ENCODE peak calls at places on chromosome 14, in ten cellular contexts. J is T follicular helper cell; D is activated T-helper 1 cell treated with anti-CD3 and anti-CD28 coated beads, Interleukin-12 subunit alpha, Interleukin-12 subunit beta, Interleukin-2, Interleukin-4 antibody, amounts not matched to agents 30 ng/mL and 10 ng/mL and 1 ng/mL, durations not matched to agents 14 hours and 24 hours and 36 hours; H is bronchial epithelial cell; O is stimulated activated CD4-positive, alpha-beta T cell treated with anti-CD3 and anti-CD28 coated beads, Interleukin-2, amount 100 ng/mL, for 48 hours; R is pancreas; P is cardiac fibroblast; X is HT1080; V is DND-41; Z is NCI-H146. A is an unnamed sample.

GRCh38 chr14:103382375-103382774 is 2.8 kb upstream of the MARK3 start:
- DNase-seq in D (no peak), R (no peak), X (peak; percentile 72), V (no peak), H (peak; percentile 82), P (peak; percentile 72), J (no peak), O (no peak), Z (no peak), A (no peak)

GRCh38 chr14:90523544-90523943 is 126.7 kb downstream of the CALM1 start:
- DNase-seq in O (no peak), P (peak; percentile 61), J (no peak), X (peak; percentile 61), V (no peak), R (no peak), H (peak; percentile 39), Z (no peak), D (no peak), A (no peak)

GRCh38 chr14:24334431-24335271 is at the start of gene ADCY4:
- DNase-seq in Z (no peak), O (no peak), H (no peak), V (no peak), R (peak; percentile 76), D (no peak), J (no peak), X (no peak), P (peak; percentile 18), A (no peak)

GRCh38 chr14:89621791-89622638 is 205.0 kb upstream of the FOXN3 start:
- DNase-seq in O (no peak), H (no peak), D (no peak), J (no peak), X (no peak), P (no peak), Z (no peak), R (no peak), V (no peak), A (no peak)

GRCh38 chr14:101776315-101776714 is 14.8 kb downstream of the PPP2R5C start:
- DNase-seq in O (no peak), X (no peak), J (no peak), H (no peak), P (no peak), D (no peak), V (peak; percentile 25), R (no peak), Z (no peak), A (no peak)

GRCh38 chr14:57068511-57068910 is 200.2 kb downstream of the EXOC5 start:
- DNase-seq in Z (no peak), P (no peak), O (no peak), H (no peak), X (no peak), R (no peak), J (no peak), V (no peak), D (no peak), A (no peak)

GRCh38 chr14:78950654-78951053 is 780.5 kb downstream of the NRXN3 start:
- DNase-seq in Z (no peak), D (no peak), R (no peak), H (peak; percentile 58), P (peak; percentile 56), O (no peak), J (no peak), X (peak; percentile 62), V (no peak), A (no peak)

GRCh38 chr14:69152944-69153847 is at the start of gene DCAF5:
- DNase-seq in O (peak; percentile 85), H (peak; percentile 89), D (peak; percentile 90), V (peak; percentile 95), J (peak; percentile 90), R (peak; percentile 97), Z (peak; percentile 93), X (peak; percentile 92), P (peak; percentile 92), A (peak; percentile 93)

GRCh38 chr14:103552011-103552797 is 10.3 kb downstream of the BAG5 start:
- DNase-seq in R (peak; percentile 51), H (peak; percentile 44), X (no peak), Z (no peak), O (no peak), J (no peak), P (peak; percentile 45), V (no peak), D (no peak), A (no peak)

GRCh38 chr14:61388976-61389576 is 67.7 kb downstream of the PRKCH start:
- DNase-seq in V (peak; percentile 35), R (no peak), Z (no peak), D (no peak), J (no peak), H (peak; percentile 69), P (peak; percentile 51), O (no peak), X (peak; percentile 71), A (no peak)

GRCh38 chr14:34665785-34666425 is 36.0 kb upstream of the SNX6 start:
- DNase-seq in O (no peak), J (peak; percentile 5), Z (no peak), V (peak; percentile 16), P (peak; percentile 96), X (peak; percentile 84), H (peak; percentile 84), R (no peak), D (no peak), A (no peak)

GRCh38 chr14:92948647-92949046 is 25.7 kb downstream of the CHGA start:
- DNase-seq in X (no peak), J (no peak), Z (no peak), H (no peak), O (no peak), V (no peak), P (no peak), D (no peak), R (peak; percentile 52), A (no peak)

GRCh38 chr14:65501328-65501727 is 88.8 kb downstream of the FUT8 start:
- DNase-seq in V (no peak), J (no peak), X (no peak), D (no peak), O (no peak), P (no peak), H (no peak), Z (no peak), R (no peak), A (no peak)

GRCh38 chr14:74038015-74038859 is 19.1 kb downstream of the BBOF1 start:
- DNase-seq in R (no peak), V (peak; percentile 22), X (peak; percentile 71), D (no peak), H (peak; percentile 63), J (no peak), P (peak; percentile 76), Z (peak; percentile 19), O (no peak), A (no peak)

GRCh38 chr14:67575684-67576083 is 24.4 kb downstream of the PIGH start:
- DNase-seq in P (no peak), X (peak; percentile 35), D (no peak), O (no peak), H (peak; percentile 59), J (no peak), Z (no peak), R (no peak), V (no peak), A (no peak)

GRCh38 chr14:104513641-104514046 is 65.9 kb upstream of the C14orf180 start:
- DNase-seq in X (no peak), D (no peak), H (no peak), J (no peak), V (no peak), R (no peak), O (no peak), Z (no peak), P (no peak), A (no peak)

GRCh38 chr14:67371247-67372148 is 11.4 kb downstream of the EIF2S1 start:
- DNase-seq in V (no peak), O (no peak), D (no peak), P (peak; percentile 30), X (no peak), R (no peak), H (no peak), Z (no peak), J (no peak), A (no peak)

GRCh38 chr14:55019968-55020554 is 6.8 kb downstream of the WDHD1 start:
- DNase-seq in V (no peak), X (no peak), Z (no peak), O (no peak), P (peak; percentile 27), D (no peak), R (no peak), H (no peak), J (no peak), A (no peak)

GRCh38 chr14:59356783-59357182 is 108.4 kb downstream of the GPR135 start:
- DNase-seq in J (no peak), Z (no peak), D (no peak), V (no peak), P (no peak), H (no peak), O (no peak), X (no peak), R (no peak), A (no peak)

GRCh38 chr14:68675233-68675577 is 117.7 kb downstream of the ZFP36L1 start:
- DNase-seq in H (peak; percentile 67), R (no peak), D (no peak), P (peak; percentile 61), X (peak; percentile 95), O (no peak), Z (no peak), J (no peak), V (no peak), A (no peak)

GRCh38 chr14:85572845-85573244 is 42.9 kb downstream of the FLRT2 start:
- DNase-seq in P (peak; percentile 87), J (no peak), Z (no peak), O (no peak), D (no peak), X (peak; percentile 88), H (peak; percentile 95), R (no peak), V (no peak), A (no peak)

GRCh38 chr14:104438166-104438887 is 141.2 kb upstream of the C14orf180 start:
- DNase-seq in J (no peak), R (peak; percentile 56), Z (no peak), D (no peak), V (no peak), H (no peak), P (no peak), O (no peak), X (no peak), A (no peak)

GRCh38 chr14:61091657-61092273 is 110.7 kb downstream of the SLC38A6 start:
- DNase-seq in H (no peak), Z (no peak), V (no peak), O (no peak), J (no peak), X (no peak), D (no peak), P (no peak), R (no peak), A (no peak)

GRCh38 chr14:56812364-56813103 is 2.3 kb upstream of the OTX2 start:
- DNase-seq in Z (no peak), O (no peak), R (no peak), J (no peak), V (no peak), X (no peak), H (no peak), D (no peak), P (no peak), A (no peak)

GRCh38 chr14:63245893-63246292 is 41.6 kb downstream of the RHOJ start:
- DNase-seq in O (no peak), X (no peak), J (no peak), P (no peak), H (no peak), R (no peak), Z (no peak), D (no peak), V (no peak), A (no peak)

GRCh38 chr14:61643546-61643945 is 51.8 kb upstream of the HIF1A start:
- DNase-seq in P (peak; percentile 60), V (no peak), D (no peak), O (no peak), X (no peak), J (no peak), R (no peak), H (peak; percentile 70), Z (no peak), A (no peak)

GRCh38 chr14:89160437-89160836 is 256.6 kb downstream of the FOXN3 start:
- DNase-seq in J (no peak), Z (no peak), X (no peak), R (no peak), D (no peak), O (no peak), V (no peak), P (no peak), H (peak; percentile 45), A (no peak)

GRCh38 chr14:34750670-34751069 is 36.3 kb upstream of the CFL2 start:
- DNase-seq in R (no peak), O (no peak), Z (no peak), P (peak; percentile 81), D (no peak), X (peak; percentile 4), J (no peak), V (no peak), H (peak; percentile 42), A (no peak)